ENCODE peak calls at places on chromosome 1, in seven cellular contexts. One of them, this sample, is unnamed.

GRCh38 chr1:29259802-29260441 is 23.6 kb downstream of the PTPRU start:
- DNase-seq in NCI-H1092 treated with DMSO at 0.1 percent for 48 hours: no peak
- DNase-seq in tibial artery: peak; percentile 69
- DNase-seq in stimulated activated CD4-positive, alpha-beta T cell treated with anti-CD3 and anti-CD28 coated beads, Interleukin-2, amount 100 ng/mL, for 24 hours: peak; percentile 50
- DNase-seq in NCI-H1105: no peak
- DNase-seq in AG08396: peak; percentile 93
- DNase-seq in effector CD4-positive, alpha-beta T cell: no peak
- DNase-seq in this sample: peak; percentile 46

GRCh38 chr1:74693473-74693872 is 19.9 kb upstream of the ERICH3 start:
- DNase-seq in AG08396: no peak
- DNase-seq in effector CD4-positive, alpha-beta T cell: no peak
- DNase-seq in stimulated activated CD4-positive, alpha-beta T cell treated with anti-CD3 and anti-CD28 coated beads, Interleukin-2, amount 100 ng/mL, for 24 hours: no peak
- DNase-seq in NCI-H1105: no peak
- DNase-seq in tibial artery: no peak
- DNase-seq in NCI-H1092 treated with DMSO at 0.1 percent for 48 hours: no peak
- DNase-seq in this sample: no peak

GRCh38 chr1:63833346-63834065 is 59.7 kb downstream of the ROR1 start:
- DNase-seq in NCI-H1092 treated with DMSO at 0.1 percent for 48 hours: no peak
- DNase-seq in effector CD4-positive, alpha-beta T cell: no peak
- DNase-seq in NCI-H1105: no peak
- DNase-seq in AG08396: no peak
- DNase-seq in tibial artery: no peak
- DNase-seq in stimulated activated CD4-positive, alpha-beta T cell treated with anti-CD3 and anti-CD28 coated beads, Interleukin-2, amount 100 ng/mL, for 24 hours: no peak
- DNase-seq in this sample: no peak

GRCh38 chr1:211632808-211633522 is 42.5 kb downstream of the NEK2 start:
- DNase-seq in NCI-H1092 treated with DMSO at 0.1 percent for 48 hours: no peak
- DNase-seq in effector CD4-positive, alpha-beta T cell: no peak
- DNase-seq in AG08396: peak; percentile 61
- DNase-seq in NCI-H1105: no peak
- DNase-seq in stimulated activated CD4-positive, alpha-beta T cell treated with anti-CD3 and anti-CD28 coated beads, Interleukin-2, amount 100 ng/mL, for 24 hours: no peak
- DNase-seq in tibial artery: peak; percentile 76
- DNase-seq in this sample: no peak

GRCh38 chr1:27382950-27383627 is at the start of gene CD164L2:
- DNase-seq in tibial artery: no peak
- DNase-seq in effector CD4-positive, alpha-beta T cell: no peak
- DNase-seq in NCI-H1105: no peak
- DNase-seq in stimulated activated CD4-positive, alpha-beta T cell treated with anti-CD3 and anti-CD28 coated beads, Interleukin-2, amount 100 ng/mL, for 24 hours: peak; percentile 60
- DNase-seq in NCI-H1092 treated with DMSO at 0.1 percent for 48 hours: no peak
- DNase-seq in AG08396: no peak
- DNase-seq in this sample: no peak

GRCh38 chr1:228093050-228093906 is 9.8 kb downstream of the C1orf35 start:
- DNase-seq in NCI-H1105: no peak
- DNase-seq in AG08396: no peak
- DNase-seq in tibial artery: peak; percentile 45
- DNase-seq in stimulated activated CD4-positive, alpha-beta T cell treated with anti-CD3 and anti-CD28 coated beads, Interleukin-2, amount 100 ng/mL, for 24 hours: peak; percentile 15
- DNase-seq in effector CD4-positive, alpha-beta T cell: no peak
- DNase-seq in NCI-H1092 treated with DMSO at 0.1 percent for 48 hours: no peak
- DNase-seq in this sample: no peak

GRCh38 chr1:65924471-65924870 is 131.8 kb downstream of the PDE4B start:
- DNase-seq in AG08396: peak; percentile 51
- DNase-seq in tibial artery: no peak
- DNase-seq in effector CD4-positive, alpha-beta T cell: no peak
- DNase-seq in NCI-H1092 treated with DMSO at 0.1 percent for 48 hours: no peak
- DNase-seq in stimulated activated CD4-positive, alpha-beta T cell treated with anti-CD3 and anti-CD28 coated beads, Interleukin-2, amount 100 ng/mL, for 24 hours: no peak
- DNase-seq in NCI-H1105: no peak
- DNase-seq in this sample: no peak

GRCh38 chr1:40847023-40847740 is 15.0 kb downstream of the CITED4 start:
- DNase-seq in effector CD4-positive, alpha-beta T cell: no peak
- DNase-seq in NCI-H1092 treated with DMSO at 0.1 percent for 48 hours: no peak
- DNase-seq in NCI-H1105: no peak
- DNase-seq in AG08396: no peak
- DNase-seq in tibial artery: no peak
- DNase-seq in stimulated activated CD4-positive, alpha-beta T cell treated with anti-CD3 and anti-CD28 coated beads, Interleukin-2, amount 100 ng/mL, for 24 hours: no peak
- DNase-seq in this sample: no peak

GRCh38 chr1:21490774-21491482 is 18.3 kb upstream of the ALPL start:
- DNase-seq in effector CD4-positive, alpha-beta T cell: no peak
- DNase-seq in AG08396: peak; percentile 82
- DNase-seq in NCI-H1105: no peak
- DNase-seq in stimulated activated CD4-positive, alpha-beta T cell treated with anti-CD3 and anti-CD28 coated beads, Interleukin-2, amount 100 ng/mL, for 24 hours: peak; percentile 37
- DNase-seq in NCI-H1092 treated with DMSO at 0.1 percent for 48 hours: no peak
- DNase-seq in tibial artery: no peak
- DNase-seq in this sample: no peak

GRCh38 chr1:152410028-152410427 is 4.0 kb downstream of the CRNN start:
- DNase-seq in NCI-H1092 treated with DMSO at 0.1 percent for 48 hours: no peak
- DNase-seq in tibial artery: no peak
- DNase-seq in stimulated activated CD4-positive, alpha-beta T cell treated with anti-CD3 and anti-CD28 coated beads, Interleukin-2, amount 100 ng/mL, for 24 hours: no peak
- DNase-seq in NCI-H1105: no peak
- DNase-seq in effector CD4-positive, alpha-beta T cell: no peak
- DNase-seq in AG08396: no peak
- DNase-seq in this sample: no peak

GRCh38 chr1:37481289-37482003 is 7.1 kb downstream of the ZC3H12A start:
- DNase-seq in NCI-H1105: no peak
- DNase-seq in effector CD4-positive, alpha-beta T cell: no peak
- DNase-seq in AG08396: no peak
- DNase-seq in NCI-H1092 treated with DMSO at 0.1 percent for 48 hours: no peak
- DNase-seq in stimulated activated CD4-positive, alpha-beta T cell treated with anti-CD3 and anti-CD28 coated beads, Interleukin-2, amount 100 ng/mL, for 24 hours: peak; percentile 43
- DNase-seq in tibial artery: no peak
- DNase-seq in this sample: no peak